ENCODE peak calls at places on chromosomes 3 and 15, in eight cellular contexts. W is SJSA1; H is M059J; U is DMS153; X is occipital lobe; O is activated CD4-positive, CD25-positive, alpha-beta regulatory T cell; Y is cardiac muscle cell; Q is iris pigment epithelial cell. D is an unnamed sample.

GRCh38 chr15:78149805-78150751 is 916 bp downstream of the IDH3A start:
- DNase-seq in U (no peak), H (peak; percentile 54), Q (no peak), X (no peak), Y (peak; percentile 18), O (no peak), W (no peak), D (no peak)

GRCh38 chr15:70627734-70628541 is 135.4 kb downstream of the UACA start:
- DNase-seq in X (no peak), U (no peak), O (no peak), Y (peak; percentile 19), W (peak; percentile 82), Q (no peak), H (peak; percentile 82), D (no peak)

GRCh38 chr15:35738370-35738769 is 192.4 kb upstream of the DPH6 start:
- DNase-seq in O (no peak), Q (peak; percentile 92), X (no peak), U (no peak), Y (peak; percentile 80), H (peak; percentile 83), W (peak; percentile 62), D (no peak)

GRCh38 chr3:41244620-41245336 is 45.5 kb downstream of the CTNNB1 start:
- DNase-seq in H (no peak), Q (no peak), U (no peak), O (no peak), Y (no peak), X (no peak), W (no peak), D (no peak)

GRCh38 chr3:110624571-110624970 is 447.0 kb upstream of the NECTIN3 start:
- DNase-seq in U (no peak), Y (peak; percentile 26), Q (peak; percentile 72), X (no peak), H (no peak), O (no peak), W (no peak), D (no peak)

GRCh38 chr3:157082305-157082981 is 77.5 kb downstream of the CCNL1 start:
- DNase-seq in O (no peak), W (no peak), U (no peak), H (peak; percentile 94), X (no peak), Y (peak; percentile 31), Q (peak; percentile 68), D (no peak)

GRCh38 chr15:42194502-42194901 is 13.6 kb downstream of the VPS39 start:
- DNase-seq in O (no peak), H (peak; percentile 79), W (peak; percentile 61), X (no peak), Q (peak; percentile 91), Y (peak; percentile 68), U (no peak), D (no peak)

GRCh38 chr3:58566398-58567250 is 10.6 kb downstream of the FAM107A start:
- DNase-seq in X (no peak), U (no peak), W (no peak), H (no peak), Y (no peak), O (no peak), Q (no peak), D (no peak)

GRCh38 chr15:82810061-82810862 is 834 bp downstream of the WHAMM start:
- DNase-seq in Y (peak; percentile 77), O (peak; percentile 38), X (no peak), W (peak; percentile 52), H (peak; percentile 57), U (no peak), Q (peak; percentile 81), D (no peak)